ENCODE peak calls at places on chromosome 6, in five cellular contexts. Q is mesenchymal stem cell, H is H1, G is H9, J is neuronal stem cell. O is an unnamed sample.
A peak's percentile ranks its signal among the peaks of the same experiment; 100 is the strongest.

GRCh38 chr6:50849781-50850180 is 31.1 kb downstream of the TFAP2B start:
- DNase-seq in H (no peak), Q (no peak), G (peak; percentile 32), J (no peak), O (no peak)

GRCh38 chr6:68994561-68994960 is 359.5 kb downstream of the ADGRB3 start:
- DNase-seq in H (no peak), Q (no peak), J (no peak), G (no peak), O (no peak)

GRCh38 chr6:158711264-158711663 is 61.4 kb downstream of the SYTL3 start:
- DNase-seq in J (no peak), Q (peak; percentile 37), G (no peak), H (no peak), O (no peak)

GRCh38 chr6:157746897-157747296 is 76.1 kb upstream of the SNX9 start:
- DNase-seq in Q (no peak), H (no peak), G (no peak), J (no peak), O (no peak)

GRCh38 chr6:152836523-152836922 is 85.9 kb downstream of the VIP start:
- DNase-seq in G (no peak), Q (no peak), H (no peak), J (peak; percentile 18), O (peak; percentile 77)

GRCh38 chr6:155310596-155310995 is 3.7 kb downstream of the TFB1M start:
- DNase-seq in H (no peak), Q (peak; percentile 58), J (no peak), G (no peak), O (no peak)

GRCh38 chr6:2966347-2966746 is 5.0 kb downstream of the SERPINB6 start:
- DNase-seq in G (no peak), J (no peak), H (no peak), Q (no peak), O (no peak)

GRCh38 chr6:40959781-40960327 is 79.2 kb downstream of the UNC5CL start:
- DNase-seq in H (no peak), J (no peak), G (no peak), Q (no peak), O (no peak)

GRCh38 chr6:108142240-108142639 is 23.6 kb upstream of the NR2E1 start:
- DNase-seq in Q (no peak), H (no peak), J (no peak), G (no peak), O (no peak)

GRCh38 chr6:170224694-170225660 is 65.9 kb downstream of the DLL1 start:
- DNase-seq in J (no peak), H (peak; percentile 44), Q (peak; percentile 10), G (no peak), O (peak; percentile 49)

GRCh38 chr6:33599413-33599911 is 19.4 kb upstream of the BAK1 start:
- DNase-seq in H (no peak), J (no peak), G (peak; percentile 22), Q (no peak), O (no peak)

GRCh38 chr6:101400341-101400740 is 6.8 kb downstream of the GRIK2 start:
- DNase-seq in J (no peak), Q (no peak), H (no peak), G (no peak), O (no peak)

GRCh38 chr6:33988121-33989015 is 157.5 kb downstream of the GRM4 start:
- DNase-seq in G (no peak), J (no peak), Q (no peak), H (no peak), O (no peak)

GRCh38 chr6:128397996-128398395 is 122.4 kb downstream of the PTPRK start:
- DNase-seq in J (no peak), G (no peak), H (no peak), Q (no peak), O (no peak)

GRCh38 chr6:47366335-47366879 is 56.7 kb upstream of the TNFRSF21 start:
- DNase-seq in H (no peak), J (no peak), G (no peak), Q (no peak), O (no peak)

GRCh38 chr6:113995632-113996031 is 24.7 kb upstream of the HDAC2 start:
- DNase-seq in J (no peak), H (peak; percentile 44), G (peak; percentile 54), Q (peak; percentile 92), O (peak; percentile 95)

GRCh38 chr6:166588691-166589333 is 2.3 kb upstream of the RAMACL start:
- DNase-seq in G (peak; percentile 61), H (no peak), Q (peak; percentile 60), J (no peak), O (no peak)

GRCh38 chr6:53440331-53440730 is 91.6 kb upstream of the ELOVL5 start:
- DNase-seq in G (no peak), H (no peak), Q (no peak), J (no peak), O (peak; percentile 7)

GRCh38 chr6:33696538-33697518 is 14.7 kb downstream of the UQCC2 start:
- DNase-seq in Q (peak; percentile 36), H (no peak), J (no peak), G (peak; percentile 62), O (no peak)

GRCh38 chr6:47160702-47161101 is 118.6 kb upstream of the ADGRF1 start:
- DNase-seq in G (no peak), H (no peak), Q (no peak), J (no peak), O (no peak)

GRCh38 chr6:109336221-109336955 is 45.9 kb downstream of the CD164 start:
- DNase-seq in Q (peak; percentile 21), H (no peak), G (no peak), J (no peak), O (peak; percentile 81)

GRCh38 chr6:20877008-20877937 is 343.0 kb downstream of the CDKAL1 start:
- DNase-seq in J (no peak), G (no peak), Q (peak; percentile 97), H (no peak), O (peak; percentile 81)

GRCh38 chr6:19866900-19867627 is 29.9 kb downstream of the ID4 start:
- DNase-seq in G (no peak), H (no peak), J (no peak), Q (peak; percentile 64), O (peak; percentile 33)

GRCh38 chr6:22621701-22622100 is 52.3 kb downstream of the HDGFL1 start:
- DNase-seq in J (no peak), Q (no peak), H (no peak), G (no peak), O (no peak)

GRCh38 chr6:143169440-143169839 is 108.8 kb downstream of the AIG1 start:
- DNase-seq in H (no peak), J (no peak), G (no peak), Q (no peak), O (no peak)

GRCh38 chr6:90072501-90072900 is 178.2 kb downstream of the GJA10 start:
- DNase-seq in G (no peak), Q (no peak), J (no peak), H (no peak), O (no peak)

GRCh38 chr6:17583811-17584210 is 16.3 kb upstream of the FAM8A1 start:
- DNase-seq in Q (peak; percentile 78), H (no peak), G (no peak), J (no peak), O (no peak)

GRCh38 chr6:119575721-119576120 is 226.2 kb upstream of the MAN1A1 start:
- DNase-seq in Q (peak; percentile 87), H (no peak), G (no peak), J (no peak), O (no peak)

GRCh38 chr6:48389146-48390043 is 278.4 kb upstream of the PTCHD4 start:
- DNase-seq in J (no peak), Q (no peak), H (no peak), G (peak; percentile 24), O (no peak)

GRCh38 chr6:38593419-38593818 is 46.3 kb downstream of the BTBD9 start:
- DNase-seq in J (no peak), H (no peak), G (no peak), Q (no peak), O (no peak)

GRCh38 chr6:123953920-123954319 is 150.3 kb downstream of the NKAIN2 start:
- DNase-seq in H (no peak), J (no peak), Q (no peak), G (peak; percentile 40), O (peak; percentile 35)

GRCh38 chr6:89352329-89353117 is at the start of gene UBE2J1:
- DNase-seq in G (peak; percentile 80), Q (peak; percentile 95), J (peak; percentile 84), H (peak; percentile 90), O (peak; percentile 94)

GRCh38 chr6:166902211-166902755 is 54.1 kb downstream of the RNASET2 start:
- DNase-seq in J (no peak), H (no peak), G (no peak), Q (no peak), O (no peak)

GRCh38 chr6:3388786-3389185 is 68.1 kb downstream of the SLC22A23 start:
- DNase-seq in H (no peak), Q (no peak), J (no peak), G (no peak), O (no peak)

GRCh38 chr6:48825501-48826317 is 637.3 kb downstream of the MMUT start:
- DNase-seq in H (no peak), Q (peak; percentile 13), G (no peak), J (no peak), O (no peak)

GRCh38 chr6:28683945-28684538 is 158.4 kb downstream of the GPX5 start:
- DNase-seq in Q (peak; percentile 58), H (no peak), G (peak; percentile 32), J (peak; percentile 35), O (peak; percentile 71)

GRCh38 chr6:155561262-155561970 is 105.8 kb upstream of the NOX3 start:
- DNase-seq in G (no peak), J (no peak), H (no peak), Q (no peak), O (no peak)

GRCh38 chr6:38779310-38780062 is 64.4 kb downstream of the DNAH8 start:
- DNase-seq in G (no peak), Q (no peak), J (no peak), H (no peak), O (no peak)

GRCh38 chr6:37222125-37222967 is 35.2 kb upstream of the TBC1D22B start:
- DNase-seq in Q (peak; percentile 90), J (peak; percentile 87), H (peak; percentile 88), G (peak; percentile 98), O (peak; percentile 99)

GRCh38 chr6:116444575-116444974 is 16.6 kb upstream of the CALHM6 start:
- DNase-seq in J (no peak), G (no peak), Q (no peak), H (no peak), O (no peak)
- H4K8ac ChIP-seq in J (no peak overlapping the region), G (no peak overlapping the region), Q (no peak overlapping the region), H (no peak overlapping the region), O (no peak overlapping the region)

GRCh38 chr6:15398657-15399287 is 152.9 kb downstream of the JARID2 start:
- DNase-seq in G (no peak), Q (no peak), H (no peak), J (no peak), O (no peak)
- H3K4me2 ChIP-seq in G (no peak overlapping the region), Q (no peak overlapping the region), H (peak overlapping the region; percentile 67), J (no peak overlapping the region), O (no peak overlapping the region)

GRCh38 chr6:117502580-117502979 is 20.1 kb downstream of the DCBLD1 start:
- DNase-seq in H (no peak), G (no peak), J (no peak), Q (peak; percentile 60), O (no peak)
- H4K8ac ChIP-seq in H (no peak overlapping the region), G (no peak overlapping the region), J (no peak overlapping the region), Q (no peak overlapping the region), O (no peak overlapping the region)

DNA sequence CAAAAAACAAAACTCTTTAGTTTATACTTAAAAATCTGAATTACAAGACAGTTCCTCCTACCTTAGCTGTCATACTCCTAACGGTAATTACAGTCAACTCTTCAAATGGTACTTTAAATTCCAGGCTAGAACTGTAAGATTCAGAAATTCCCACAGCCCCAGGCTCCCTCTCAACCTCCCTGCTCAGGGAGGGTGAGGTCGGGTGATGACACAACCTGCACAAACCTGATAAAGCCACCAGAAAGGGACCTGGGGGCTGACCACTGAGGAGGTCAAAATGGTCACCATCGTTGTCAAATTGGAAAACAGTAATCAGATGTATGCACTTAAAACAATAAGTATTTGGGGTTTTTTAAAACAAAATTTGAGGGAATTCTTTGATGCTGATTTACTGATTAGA is 52.2 kb downstream of the SLC22A1 start:
- DNase-seq in G (no peak), Q (no peak), H (no peak), J (no peak), O (peak; percentile 59)
- H3K4me2 ChIP-seq in G (no peak overlapping the region), Q (no peak overlapping the region), H (no peak overlapping the region), J (no peak overlapping the region), O (no peak overlapping the region)

O was measured in mesendoderm.